ENCODE peak calls at places on chromosomes 16 and 17, in ten cellular contexts. One of them, this sample, is unnamed. For H3K9me3, the result is how much of the 10 kb centered on the place peaks cover.

GRCh38 chr17:9023389-9024210 is 2.3 kb downstream of the NTN1 start:
- DNase-seq in CD8-positive, alpha-beta memory T cell: no peak
- DNase-seq in effector memory CD4-positive, alpha-beta T cell: no peak
- DNase-seq in CD8-positive, alpha-beta T cell: no peak
- DNase-seq in AG04450: no peak
- DNase-seq in testis: no peak
- DNase-seq in IMR-90: no peak
- DNase-seq in A549: no peak
- DNase-seq in tibial artery: peak
- DNase-seq in mammary epithelial cell: no peak
- DNase-seq in this sample: no peak

GRCh38 chr17:8234361-8235270 is 13.2 kb downstream of the CTC1 start:
- DNase-seq in CD8-positive, alpha-beta memory T cell: peak
- DNase-seq in effector memory CD4-positive, alpha-beta T cell: no peak
- DNase-seq in CD8-positive, alpha-beta T cell: no peak
- DNase-seq in AG04450: no peak
- DNase-seq in testis: no peak
- DNase-seq in IMR-90: no peak
- DNase-seq in A549: no peak
- DNase-seq in tibial artery: no peak
- DNase-seq in mammary epithelial cell: no peak
- DNase-seq in this sample: no peak

GRCh38 chr16:23967775-23968571 is 132.2 kb downstream of the PRKCB start:
- DNase-seq in CD8-positive, alpha-beta memory T cell: no peak
- DNase-seq in effector memory CD4-positive, alpha-beta T cell: no peak
- DNase-seq in CD8-positive, alpha-beta T cell: no peak
- DNase-seq in AG04450: no peak
- DNase-seq in testis: no peak
- DNase-seq in IMR-90: no peak
- DNase-seq in A549: no peak
- DNase-seq in tibial artery: no peak
- DNase-seq in mammary epithelial cell: no peak
- DNase-seq in this sample: no peak

GRCh38 chr17:67959510-67959909 is 36.8 kb downstream of the C17orf58 start:
- DNase-seq in CD8-positive, alpha-beta memory T cell: no peak
- DNase-seq in effector memory CD4-positive, alpha-beta T cell: no peak
- DNase-seq in CD8-positive, alpha-beta T cell: no peak
- DNase-seq in AG04450: no peak
- DNase-seq in testis: no peak
- DNase-seq in IMR-90: no peak
- DNase-seq in A549: no peak
- DNase-seq in tibial artery: no peak
- DNase-seq in mammary epithelial cell: no peak
- DNase-seq in this sample: no peak

GRCh38 chr16:50602531-50603205 is 54.5 kb downstream of the NKD1 start:
- DNase-seq in CD8-positive, alpha-beta memory T cell: peak
- DNase-seq in effector memory CD4-positive, alpha-beta T cell: peak
- DNase-seq in CD8-positive, alpha-beta T cell: peak
- DNase-seq in AG04450: no peak
- DNase-seq in testis: no peak
- DNase-seq in IMR-90: no peak
- DNase-seq in A549: no peak
- DNase-seq in tibial artery: no peak
- DNase-seq in mammary epithelial cell: peak
- DNase-seq in this sample: peak

GRCh38 chr16:49969356-49970030 is 55.5 kb upstream of the CNEP1R1 start:
- DNase-seq in CD8-positive, alpha-beta memory T cell: no peak
- DNase-seq in effector memory CD4-positive, alpha-beta T cell: no peak
- DNase-seq in CD8-positive, alpha-beta T cell: no peak
- DNase-seq in AG04450: no peak
- DNase-seq in testis: peak
- DNase-seq in IMR-90: no peak
- DNase-seq in A549: no peak
- DNase-seq in tibial artery: no peak
- DNase-seq in mammary epithelial cell: no peak
- DNase-seq in this sample: peak

GRCh38 chr16:66588981-66589713 is 9.9 kb downstream of the CMTM2 start:
- DNase-seq in CD8-positive, alpha-beta memory T cell: peak
- DNase-seq in effector memory CD4-positive, alpha-beta T cell: peak
- DNase-seq in CD8-positive, alpha-beta T cell: peak
- DNase-seq in AG04450: no peak
- DNase-seq in testis: no peak
- DNase-seq in IMR-90: peak
- DNase-seq in A549: peak
- DNase-seq in tibial artery: no peak
- DNase-seq in mammary epithelial cell: peak
- DNase-seq in this sample: no peak

GRCh38 chr17:9924735-9925191 is 19.7 kb upstream of the RCVRN start:
- DNase-seq in CD8-positive, alpha-beta memory T cell: no peak
- DNase-seq in effector memory CD4-positive, alpha-beta T cell: no peak
- DNase-seq in CD8-positive, alpha-beta T cell: peak
- DNase-seq in AG04450: peak
- DNase-seq in testis: peak
- DNase-seq in IMR-90: peak
- DNase-seq in A549: peak
- DNase-seq in tibial artery: no peak
- DNase-seq in mammary epithelial cell: peak
- DNase-seq in this sample: no peak

GRCh38 chr16:30092373-30093010 is 768 bp upstream of the TBX6 start:
- DNase-seq in CD8-positive, alpha-beta memory T cell: peak
- DNase-seq in effector memory CD4-positive, alpha-beta T cell: peak
- DNase-seq in CD8-positive, alpha-beta T cell: peak
- DNase-seq in AG04450: no peak
- DNase-seq in testis: peak
- DNase-seq in IMR-90: peak
- DNase-seq in A549: peak
- DNase-seq in tibial artery: peak
- DNase-seq in mammary epithelial cell: no peak
- DNase-seq in this sample: peak

GRCh38 chr17:1377334-1377733 is 22.7 kb downstream of the YWHAE start:
- DNase-seq in CD8-positive, alpha-beta memory T cell: peak
- DNase-seq in effector memory CD4-positive, alpha-beta T cell: no peak
- DNase-seq in CD8-positive, alpha-beta T cell: no peak
- DNase-seq in AG04450: no peak
- DNase-seq in testis: no peak
- DNase-seq in IMR-90: no peak
- DNase-seq in A549: no peak
- DNase-seq in tibial artery: no peak
- DNase-seq in mammary epithelial cell: no peak
- DNase-seq in this sample: no peak

GRCh38 chr16:4392382-4393242 is 21.0 kb downstream of the VASN start:
- DNase-seq in CD8-positive, alpha-beta memory T cell: no peak
- DNase-seq in effector memory CD4-positive, alpha-beta T cell: no peak
- DNase-seq in CD8-positive, alpha-beta T cell: no peak
- DNase-seq in AG04450: peak
- DNase-seq in testis: no peak
- DNase-seq in IMR-90: peak
- DNase-seq in A549: no peak
- DNase-seq in tibial artery: peak
- DNase-seq in mammary epithelial cell: peak
- DNase-seq in this sample: peak

GRCh38 chr16:23505942-23506605 is 4.2 kb downstream of the GGA2 start:
- DNase-seq in CD8-positive, alpha-beta memory T cell: no peak
- DNase-seq in effector memory CD4-positive, alpha-beta T cell: no peak
- DNase-seq in CD8-positive, alpha-beta T cell: no peak
- DNase-seq in AG04450: no peak
- DNase-seq in testis: no peak
- DNase-seq in IMR-90: no peak
- DNase-seq in A549: no peak
- DNase-seq in tibial artery: no peak
- DNase-seq in mammary epithelial cell: no peak
- DNase-seq in this sample: no peak

GRCh38 chr17:70795620-70796019 is 626.3 kb downstream of the KCNJ2 start:
- DNase-seq in CD8-positive, alpha-beta memory T cell: no peak
- DNase-seq in effector memory CD4-positive, alpha-beta T cell: no peak
- DNase-seq in CD8-positive, alpha-beta T cell: no peak
- DNase-seq in AG04450: no peak
- DNase-seq in testis: no peak
- DNase-seq in IMR-90: no peak
- DNase-seq in A549: no peak
- DNase-seq in tibial artery: no peak
- DNase-seq in mammary epithelial cell: no peak
- DNase-seq in this sample: no peak

DNA sequence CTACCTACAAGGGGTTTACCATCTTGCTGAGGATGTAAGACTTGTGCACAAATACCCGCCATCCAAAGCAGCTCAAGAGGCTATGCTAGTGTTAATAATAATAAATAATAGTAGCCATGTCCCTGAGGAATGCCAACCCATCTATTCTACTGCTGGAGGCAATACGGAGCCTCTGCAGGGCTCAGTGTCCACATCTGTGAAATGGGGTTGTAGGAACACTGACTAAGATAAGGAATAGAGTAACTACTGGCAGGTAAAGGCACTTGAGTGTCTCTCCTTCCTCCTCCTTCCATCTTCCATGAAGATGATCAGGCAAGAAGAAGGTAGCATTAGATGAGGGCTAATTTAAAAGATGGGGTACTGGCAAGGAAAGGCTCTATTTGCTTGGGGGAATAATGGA is 295.3 kb downstream of the SLC39A11 start:
- DNase-seq in CD8-positive, alpha-beta memory T cell: no peak
- DNase-seq in effector memory CD4-positive, alpha-beta T cell: no peak
- DNase-seq in CD8-positive, alpha-beta T cell: no peak
- DNase-seq in AG04450: no peak
- DNase-seq in testis: no peak
- DNase-seq in IMR-90: no peak
- DNase-seq in A549: no peak
- DNase-seq in tibial artery: no peak
- DNase-seq in mammary epithelial cell: no peak
- DNase-seq in this sample: no peak
- H3K9me3 ChIP-seq in CD8-positive, alpha-beta memory T cell: under half
- H3K9me3 ChIP-seq in effector memory CD4-positive, alpha-beta T cell: under half
- H3K9me3 ChIP-seq in CD8-positive, alpha-beta T cell: under half
- H3K9me3 ChIP-seq in AG04450: under half
- H3K9me3 ChIP-seq in testis: under half
- H3K9me3 ChIP-seq in IMR-90: under half
- H3K9me3 ChIP-seq in A549: under half
- H3K9me3 ChIP-seq in tibial artery: under half
- H3K9me3 ChIP-seq in mammary epithelial cell: under half
- H3K9me3 ChIP-seq in this sample: under half

GRCh38 chr17:44093231-44093900 is 22.8 kb downstream of the G6PC3 start:
- DNase-seq in CD8-positive, alpha-beta memory T cell: no peak
- DNase-seq in effector memory CD4-positive, alpha-beta T cell: no peak
- DNase-seq in CD8-positive, alpha-beta T cell: no peak
- DNase-seq in AG04450: no peak
- DNase-seq in testis: no peak
- DNase-seq in IMR-90: no peak
- DNase-seq in A549: no peak
- DNase-seq in tibial artery: no peak
- DNase-seq in mammary epithelial cell: no peak
- DNase-seq in this sample: no peak
- H3K27ac ChIP-seq in CD8-positive, alpha-beta memory T cell: no peak
- H3K27ac ChIP-seq in effector memory CD4-positive, alpha-beta T cell: no peak
- H3K27ac ChIP-seq in CD8-positive, alpha-beta T cell: no peak
- H3K27ac ChIP-seq in AG04450: no peak
- H3K27ac ChIP-seq in testis: no peak
- H3K27ac ChIP-seq in IMR-90: no peak
- H3K27ac ChIP-seq in A549: peak
- H3K27ac ChIP-seq in tibial artery: no peak
- H3K27ac ChIP-seq in mammary epithelial cell: no peak
- H3K27ac ChIP-seq in this sample: no peak

GRCh38 chr17:39401412-39402278 is at the start of gene FBXL20:
- DNase-seq in CD8-positive, alpha-beta memory T cell: peak
- DNase-seq in effector memory CD4-positive, alpha-beta T cell: peak
- DNase-seq in CD8-positive, alpha-beta T cell: peak
- DNase-seq in AG04450: peak
- DNase-seq in testis: peak
- DNase-seq in IMR-90: peak
- DNase-seq in A549: peak
- DNase-seq in tibial artery: peak
- DNase-seq in mammary epithelial cell: peak
- DNase-seq in this sample: peak

GRCh38 chr17:39400547-39401411 is 647 bp downstream of the FBXL20 start:
- DNase-seq in CD8-positive, alpha-beta memory T cell: peak
- DNase-seq in effector memory CD4-positive, alpha-beta T cell: no peak
- DNase-seq in CD8-positive, alpha-beta T cell: peak
- DNase-seq in AG04450: no peak
- DNase-seq in testis: no peak
- DNase-seq in IMR-90: no peak
- DNase-seq in A549: no peak
- DNase-seq in tibial artery: peak
- DNase-seq in mammary epithelial cell: peak
- DNase-seq in this sample: no peak

GRCh38 chr17:39402279-39402889 is 958 bp upstream of the FBXL20 start:
- DNase-seq in CD8-positive, alpha-beta memory T cell: peak
- DNase-seq in effector memory CD4-positive, alpha-beta T cell: peak
- DNase-seq in CD8-positive, alpha-beta T cell: peak
- DNase-seq in AG04450: peak
- DNase-seq in testis: peak
- DNase-seq in IMR-90: peak
- DNase-seq in A549: peak
- DNase-seq in tibial artery: peak
- DNase-seq in mammary epithelial cell: peak
- DNase-seq in this sample: peak

GRCh38 chr17:39404542-39405378 is 3.3 kb upstream of the FBXL20 start:
- DNase-seq in CD8-positive, alpha-beta memory T cell: no peak
- DNase-seq in effector memory CD4-positive, alpha-beta T cell: no peak
- DNase-seq in CD8-positive, alpha-beta T cell: no peak
- DNase-seq in AG04450: peak
- DNase-seq in testis: peak
- DNase-seq in IMR-90: peak
- DNase-seq in A549: peak
- DNase-seq in tibial artery: no peak
- DNase-seq in mammary epithelial cell: peak
- DNase-seq in this sample: no peak

DNA sequence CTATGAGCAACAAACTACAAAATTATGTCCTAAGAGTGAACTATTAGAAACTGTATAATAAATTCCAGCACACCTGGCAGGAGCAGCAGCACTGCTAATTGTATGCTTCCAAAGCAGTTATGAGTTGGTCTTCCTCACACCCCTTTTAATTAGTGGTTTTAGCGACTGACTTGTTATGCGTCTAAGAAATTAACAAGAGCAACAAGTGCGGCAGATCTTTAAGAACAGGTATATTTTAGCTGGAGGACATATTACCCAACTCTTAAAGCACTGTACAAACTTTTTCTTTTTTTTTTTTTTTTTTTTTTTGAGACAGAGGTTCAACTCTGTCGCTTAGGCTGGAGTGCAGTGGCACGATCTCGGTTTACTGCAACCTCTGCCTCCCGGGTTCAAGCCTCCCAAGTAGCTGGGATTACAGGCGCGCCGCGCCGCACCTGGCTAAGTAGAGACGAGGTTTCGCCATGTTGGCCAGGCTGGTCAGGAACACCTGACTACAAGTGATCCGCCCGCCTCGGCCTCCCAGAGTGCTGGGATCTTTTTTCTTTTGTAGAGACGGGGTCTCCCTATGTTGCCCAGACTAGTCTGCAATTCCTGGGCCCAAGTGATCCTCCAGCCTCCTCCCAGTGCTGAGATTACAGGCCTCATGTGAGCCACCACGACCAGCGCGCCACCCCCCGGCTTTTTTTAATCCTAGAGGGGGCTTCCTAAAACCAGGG is 1.6 kb upstream of the FBXL20 start:
- DNase-seq in CD8-positive, alpha-beta memory T cell: no peak
- DNase-seq in effector memory CD4-positive, alpha-beta T cell: no peak
- DNase-seq in CD8-positive, alpha-beta T cell: no peak
- DNase-seq in AG04450: no peak
- DNase-seq in testis: no peak
- DNase-seq in IMR-90: no peak
- DNase-seq in A549: no peak
- DNase-seq in tibial artery: no peak
- DNase-seq in mammary epithelial cell: no peak
- DNase-seq in this sample: no peak
- H3K4me3 ChIP-seq in CD8-positive, alpha-beta memory T cell: peak
- H3K4me3 ChIP-seq in effector memory CD4-positive, alpha-beta T cell: peak
- H3K4me3 ChIP-seq in CD8-positive, alpha-beta T cell: no peak
- H3K4me3 ChIP-seq in AG04450: no peak
- H3K4me3 ChIP-seq in testis: peak
- H3K4me3 ChIP-seq in IMR-90: no peak
- H3K4me3 ChIP-seq in A549: peak
- H3K4me3 ChIP-seq in tibial artery: no peak
- H3K4me3 ChIP-seq in mammary epithelial cell: peak
- H3K4me3 ChIP-seq in this sample: no peak

GRCh38 chr16:71914802-71915201 is 19.5 kb downstream of the IST1 start:
- DNase-seq in CD8-positive, alpha-beta memory T cell: no peak
- DNase-seq in effector memory CD4-positive, alpha-beta T cell: no peak
- DNase-seq in CD8-positive, alpha-beta T cell: no peak
- DNase-seq in AG04450: no peak
- DNase-seq in testis: no peak
- DNase-seq in IMR-90: no peak
- DNase-seq in A549: no peak
- DNase-seq in tibial artery: no peak
- DNase-seq in mammary epithelial cell: no peak
- DNase-seq in this sample: no peak
- H3K9me3 ChIP-seq in CD8-positive, alpha-beta memory T cell: under half
- H3K9me3 ChIP-seq in effector memory CD4-positive, alpha-beta T cell: under half
- H3K9me3 ChIP-seq in CD8-positive, alpha-beta T cell: under half
- H3K9me3 ChIP-seq in AG04450: under half
- H3K9me3 ChIP-seq in testis: under half
- H3K9me3 ChIP-seq in IMR-90: under half
- H3K9me3 ChIP-seq in A549: under half
- H3K9me3 ChIP-seq in tibial artery: under half
- H3K9me3 ChIP-seq in mammary epithelial cell: under half
- H3K9me3 ChIP-seq in this sample: under half

This sample was measured in right cardiac atrium.